ENCODE peak calls at places on chromosomes 5 and 9, in ten cellular contexts. One of them, this sample, is unnamed.

GRCh38 chr5:168585119-168585912 is 6.1 kb upstream of the PANK3 start:
- DNase-seq in naive thymus-derived CD4-positive, alpha-beta T cell: no peak
- DNase-seq in HCT116: no peak
- DNase-seq in testis: no peak
- DNase-seq in sigmoid colon: no peak
- DNase-seq in SJSA1: no peak
- DNase-seq in A549: no peak
- DNase-seq in stomach: no peak
- DNase-seq in effector memory CD4-positive, alpha-beta T cell: no peak
- DNase-seq in ovary: no peak
- DNase-seq in this sample: no peak

GRCh38 chr5:175745212-175745611 is 87.3 kb downstream of the HRH2 start:
- DNase-seq in naive thymus-derived CD4-positive, alpha-beta T cell: no peak
- DNase-seq in HCT116: no peak
- DNase-seq in testis: no peak
- DNase-seq in sigmoid colon: no peak
- DNase-seq in SJSA1: peak; percentile 16
- DNase-seq in A549: peak; percentile 54
- DNase-seq in stomach: no peak
- DNase-seq in effector memory CD4-positive, alpha-beta T cell: no peak
- DNase-seq in ovary: no peak
- DNase-seq in this sample: no peak

GRCh38 chr9:7146582-7146981 is 388.8 kb downstream of the KDM4C start:
- DNase-seq in naive thymus-derived CD4-positive, alpha-beta T cell: no peak
- DNase-seq in HCT116: no peak
- DNase-seq in testis: no peak
- DNase-seq in sigmoid colon: no peak
- DNase-seq in SJSA1: no peak
- DNase-seq in A549: no peak
- DNase-seq in stomach: no peak
- DNase-seq in effector memory CD4-positive, alpha-beta T cell: no peak
- DNase-seq in ovary: no peak
- DNase-seq in this sample: peak; percentile 38

GRCh38 chr5:17282283-17283120 is 65.1 kb downstream of the BASP1 start:
- DNase-seq in naive thymus-derived CD4-positive, alpha-beta T cell: no peak
- DNase-seq in HCT116: no peak
- DNase-seq in testis: no peak
- DNase-seq in sigmoid colon: no peak
- DNase-seq in SJSA1: no peak
- DNase-seq in A549: no peak
- DNase-seq in stomach: no peak
- DNase-seq in effector memory CD4-positive, alpha-beta T cell: no peak
- DNase-seq in ovary: no peak
- DNase-seq in this sample: no peak

GRCh38 chr9:82584349-82584846 is 478.5 kb downstream of the RASEF start:
- DNase-seq in naive thymus-derived CD4-positive, alpha-beta T cell: no peak
- DNase-seq in HCT116: no peak
- DNase-seq in testis: no peak
- DNase-seq in sigmoid colon: no peak
- DNase-seq in SJSA1: no peak
- DNase-seq in A549: no peak
- DNase-seq in stomach: no peak
- DNase-seq in effector memory CD4-positive, alpha-beta T cell: no peak
- DNase-seq in ovary: no peak
- DNase-seq in this sample: no peak

GRCh38 chr9:29685531-29685930 is 2112.2 kb upstream of the C9orf72 start:
- DNase-seq in naive thymus-derived CD4-positive, alpha-beta T cell: no peak
- DNase-seq in HCT116: no peak
- DNase-seq in testis: no peak
- DNase-seq in sigmoid colon: no peak
- DNase-seq in SJSA1: no peak
- DNase-seq in A549: no peak
- DNase-seq in stomach: no peak
- DNase-seq in effector memory CD4-positive, alpha-beta T cell: no peak
- DNase-seq in ovary: no peak
- DNase-seq in this sample: no peak

GRCh38 chr5:76528547-76529334 is 94.5 kb downstream of the F2RL2 start:
- DNase-seq in naive thymus-derived CD4-positive, alpha-beta T cell: no peak
- DNase-seq in HCT116: no peak
- DNase-seq in testis: no peak
- DNase-seq in sigmoid colon: no peak
- DNase-seq in SJSA1: no peak
- DNase-seq in A549: no peak
- DNase-seq in stomach: no peak
- DNase-seq in effector memory CD4-positive, alpha-beta T cell: no peak
- DNase-seq in ovary: no peak
- DNase-seq in this sample: no peak

GRCh38 chr5:68898961-68899471 is 194.8 kb upstream of the SLC30A5 start:
- DNase-seq in naive thymus-derived CD4-positive, alpha-beta T cell: no peak
- DNase-seq in HCT116: peak; percentile 29
- DNase-seq in testis: no peak
- DNase-seq in sigmoid colon: no peak
- DNase-seq in SJSA1: peak; percentile 44
- DNase-seq in A549: no peak
- DNase-seq in stomach: no peak
- DNase-seq in effector memory CD4-positive, alpha-beta T cell: no peak
- DNase-seq in ovary: no peak
- DNase-seq in this sample: no peak

GRCh38 chr5:93307557-93307956 is 273.5 kb downstream of the NR2F1-AS1 start:
- DNase-seq in naive thymus-derived CD4-positive, alpha-beta T cell: no peak
- DNase-seq in HCT116: no peak
- DNase-seq in testis: no peak
- DNase-seq in sigmoid colon: no peak
- DNase-seq in SJSA1: no peak
- DNase-seq in A549: no peak
- DNase-seq in stomach: no peak
- DNase-seq in effector memory CD4-positive, alpha-beta T cell: no peak
- DNase-seq in ovary: no peak
- DNase-seq in this sample: no peak

GRCh38 chr5:2894347-2895135 is 143.1 kb upstream of the IRX2 start:
- DNase-seq in naive thymus-derived CD4-positive, alpha-beta T cell: no peak
- DNase-seq in HCT116: no peak
- DNase-seq in testis: no peak
- DNase-seq in sigmoid colon: no peak
- DNase-seq in SJSA1: peak; percentile 37
- DNase-seq in A549: no peak
- DNase-seq in stomach: no peak
- DNase-seq in effector memory CD4-positive, alpha-beta T cell: no peak
- DNase-seq in ovary: no peak
- DNase-seq in this sample: no peak

GRCh38 chr9:5593904-5594303 is 35.0 kb upstream of the RIC1 start:
- DNase-seq in naive thymus-derived CD4-positive, alpha-beta T cell: no peak
- DNase-seq in HCT116: no peak
- DNase-seq in testis: no peak
- DNase-seq in sigmoid colon: no peak
- DNase-seq in SJSA1: no peak
- DNase-seq in A549: no peak
- DNase-seq in stomach: no peak
- DNase-seq in effector memory CD4-positive, alpha-beta T cell: no peak
- DNase-seq in ovary: no peak
- DNase-seq in this sample: no peak
- H3K9me3 ChIP-seq in naive thymus-derived CD4-positive, alpha-beta T cell: no peaks in the 10 kb centered on the region
- H3K9me3 ChIP-seq in HCT116: no peaks in the 10 kb centered on the region
- H3K9me3 ChIP-seq in testis: no peaks in the 10 kb centered on the region
- H3K9me3 ChIP-seq in sigmoid colon: no peaks in the 10 kb centered on the region
- H3K9me3 ChIP-seq in SJSA1: no peaks in the 10 kb centered on the region
- H3K9me3 ChIP-seq in A549: no peaks in the 10 kb centered on the region
- H3K9me3 ChIP-seq in stomach: no peaks in the 10 kb centered on the region
- H3K9me3 ChIP-seq in effector memory CD4-positive, alpha-beta T cell: no peaks in the 10 kb centered on the region
- H3K9me3 ChIP-seq in ovary: no peaks in the 10 kb centered on the region
- H3K9me3 ChIP-seq in this sample: no peaks in the 10 kb centered on the region

GRCh38 chr5:125815-126214 is 33.8 kb downstream of the PLEKHG4B start:
- DNase-seq in naive thymus-derived CD4-positive, alpha-beta T cell: no peak
- DNase-seq in HCT116: no peak
- DNase-seq in testis: no peak
- DNase-seq in sigmoid colon: no peak
- DNase-seq in SJSA1: no peak
- DNase-seq in A549: no peak
- DNase-seq in stomach: no peak
- DNase-seq in effector memory CD4-positive, alpha-beta T cell: no peak
- DNase-seq in ovary: no peak
- DNase-seq in this sample: no peak

GRCh38 chr5:129148-129547 is 37.2 kb downstream of the PLEKHG4B start:
- DNase-seq in naive thymus-derived CD4-positive, alpha-beta T cell: no peak
- DNase-seq in HCT116: no peak
- DNase-seq in testis: no peak
- DNase-seq in sigmoid colon: no peak
- DNase-seq in SJSA1: no peak
- DNase-seq in A549: no peak
- DNase-seq in stomach: no peak
- DNase-seq in effector memory CD4-positive, alpha-beta T cell: no peak
- DNase-seq in ovary: no peak
- DNase-seq in this sample: no peak

GRCh38 chr5:128446-128845 is 36.5 kb downstream of the PLEKHG4B start:
- DNase-seq in naive thymus-derived CD4-positive, alpha-beta T cell: no peak
- DNase-seq in HCT116: no peak
- DNase-seq in testis: no peak
- DNase-seq in sigmoid colon: no peak
- DNase-seq in SJSA1: no peak
- DNase-seq in A549: no peak
- DNase-seq in stomach: no peak
- DNase-seq in effector memory CD4-positive, alpha-beta T cell: no peak
- DNase-seq in ovary: no peak
- DNase-seq in this sample: no peak

GRCh38 chr5:129820-130219 is 37.9 kb downstream of the PLEKHG4B start:
- DNase-seq in naive thymus-derived CD4-positive, alpha-beta T cell: no peak
- DNase-seq in HCT116: no peak
- DNase-seq in testis: no peak
- DNase-seq in sigmoid colon: no peak
- DNase-seq in SJSA1: no peak
- DNase-seq in A549: no peak
- DNase-seq in stomach: no peak
- DNase-seq in effector memory CD4-positive, alpha-beta T cell: no peak
- DNase-seq in ovary: no peak
- DNase-seq in this sample: no peak

GRCh38 chr5:126806-127205 is 34.8 kb downstream of the PLEKHG4B start:
- DNase-seq in naive thymus-derived CD4-positive, alpha-beta T cell: no peak
- DNase-seq in HCT116: no peak
- DNase-seq in testis: no peak
- DNase-seq in sigmoid colon: no peak
- DNase-seq in SJSA1: no peak
- DNase-seq in A549: no peak
- DNase-seq in stomach: no peak
- DNase-seq in effector memory CD4-positive, alpha-beta T cell: no peak
- DNase-seq in ovary: no peak
- DNase-seq in this sample: no peak
- H3K9me3 ChIP-seq in naive thymus-derived CD4-positive, alpha-beta T cell: no peaks in the 10 kb centered on the region
- H3K9me3 ChIP-seq in HCT116: no peaks in the 10 kb centered on the region
- H3K9me3 ChIP-seq in testis: no peaks in the 10 kb centered on the region
- H3K9me3 ChIP-seq in sigmoid colon: no peaks in the 10 kb centered on the region
- H3K9me3 ChIP-seq in SJSA1: no peaks in the 10 kb centered on the region
- H3K9me3 ChIP-seq in A549: peaks cover 14% of the 10 kb centered on the region
- H3K9me3 ChIP-seq in stomach: peaks cover 8% of the 10 kb centered on the region
- H3K9me3 ChIP-seq in effector memory CD4-positive, alpha-beta T cell: no peaks in the 10 kb centered on the region
- H3K9me3 ChIP-seq in ovary: no peaks in the 10 kb centered on the region
- H3K9me3 ChIP-seq in this sample: peaks cover 4% of the 10 kb centered on the region

GRCh38 chr9:4196376-4196775 is 103.5 kb downstream of the GLIS3 start:
- DNase-seq in naive thymus-derived CD4-positive, alpha-beta T cell: no peak
- DNase-seq in HCT116: no peak
- DNase-seq in testis: no peak
- DNase-seq in sigmoid colon: no peak
- DNase-seq in SJSA1: no peak
- DNase-seq in A549: no peak
- DNase-seq in stomach: no peak
- DNase-seq in effector memory CD4-positive, alpha-beta T cell: no peak
- DNase-seq in ovary: no peak
- DNase-seq in this sample: no peak

GRCh38 chr9:4193391-4193790 is 106.5 kb downstream of the GLIS3 start:
- DNase-seq in naive thymus-derived CD4-positive, alpha-beta T cell: no peak
- DNase-seq in HCT116: no peak
- DNase-seq in testis: no peak
- DNase-seq in sigmoid colon: no peak
- DNase-seq in SJSA1: no peak
- DNase-seq in A549: no peak
- DNase-seq in stomach: no peak
- DNase-seq in effector memory CD4-positive, alpha-beta T cell: no peak
- DNase-seq in ovary: no peak
- DNase-seq in this sample: no peak

GRCh38 chr9:4197548-4197947 is 102.3 kb downstream of the GLIS3 start:
- DNase-seq in naive thymus-derived CD4-positive, alpha-beta T cell: no peak
- DNase-seq in HCT116: no peak
- DNase-seq in testis: peak; percentile 53
- DNase-seq in sigmoid colon: no peak
- DNase-seq in SJSA1: no peak
- DNase-seq in A549: peak; percentile 55
- DNase-seq in stomach: no peak
- DNase-seq in effector memory CD4-positive, alpha-beta T cell: no peak
- DNase-seq in ovary: no peak
- DNase-seq in this sample: no peak

GRCh38 chr9:4195285-4195684 is 104.6 kb downstream of the GLIS3 start:
- DNase-seq in naive thymus-derived CD4-positive, alpha-beta T cell: no peak
- DNase-seq in HCT116: no peak
- DNase-seq in testis: no peak
- DNase-seq in sigmoid colon: no peak
- DNase-seq in SJSA1: no peak
- DNase-seq in A549: no peak
- DNase-seq in stomach: no peak
- DNase-seq in effector memory CD4-positive, alpha-beta T cell: no peak
- DNase-seq in ovary: no peak
- DNase-seq in this sample: no peak

DNA sequence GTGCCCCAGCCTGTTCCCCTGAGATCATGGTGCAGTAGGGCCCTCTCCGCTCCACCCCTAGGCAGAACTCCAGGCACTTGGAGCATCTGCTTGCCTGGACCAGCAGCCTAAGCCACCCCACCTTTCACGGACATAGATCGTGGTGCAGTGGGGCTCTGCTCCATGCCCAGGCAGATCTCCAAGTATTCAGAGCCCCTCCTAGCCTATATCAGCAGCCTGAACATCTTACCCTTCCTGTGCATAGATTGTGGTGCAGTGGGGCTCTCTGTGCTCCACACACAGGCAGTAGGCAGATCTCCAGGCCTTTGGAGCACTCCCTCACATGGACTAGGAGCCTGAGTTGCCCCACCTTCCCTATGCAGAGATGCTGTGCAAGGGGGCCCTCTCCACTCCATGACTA is 103.0 kb downstream of the GLIS3 start:
- DNase-seq in naive thymus-derived CD4-positive, alpha-beta T cell: no peak
- DNase-seq in HCT116: no peak
- DNase-seq in testis: no peak
- DNase-seq in sigmoid colon: no peak
- DNase-seq in SJSA1: no peak
- DNase-seq in A549: peak; percentile 70
- DNase-seq in stomach: no peak
- DNase-seq in effector memory CD4-positive, alpha-beta T cell: no peak
- DNase-seq in ovary: no peak
- DNase-seq in this sample: no peak
- H3K9me3 ChIP-seq in naive thymus-derived CD4-positive, alpha-beta T cell: no peaks in the 10 kb centered on the region
- H3K9me3 ChIP-seq in HCT116: peaks cover 14% of the 10 kb centered on the region
- H3K9me3 ChIP-seq in testis: no peaks in the 10 kb centered on the region
- H3K9me3 ChIP-seq in sigmoid colon: peaks cover 10% of the 10 kb centered on the region
- H3K9me3 ChIP-seq in SJSA1: peaks cover 8% of the 10 kb centered on the region
- H3K9me3 ChIP-seq in A549: peaks cover 46% of the 10 kb centered on the region
- H3K9me3 ChIP-seq in stomach: peaks cover 44% of the 10 kb centered on the region
- H3K9me3 ChIP-seq in effector memory CD4-positive, alpha-beta T cell: peaks cover 3% of the 10 kb centered on the region
- H3K9me3 ChIP-seq in ovary: no peaks in the 10 kb centered on the region
- H3K9me3 ChIP-seq in this sample: peaks cover 19% of the 10 kb centered on the region

GRCh38 chr5:116459306-116459705 is 115.3 kb downstream of the SEMA6A start:
- DNase-seq in naive thymus-derived CD4-positive, alpha-beta T cell: no peak
- DNase-seq in HCT116: no peak
- DNase-seq in testis: no peak
- DNase-seq in sigmoid colon: no peak
- DNase-seq in SJSA1: no peak
- DNase-seq in A549: no peak
- DNase-seq in stomach: no peak
- DNase-seq in effector memory CD4-positive, alpha-beta T cell: no peak
- DNase-seq in ovary: no peak
- DNase-seq in this sample: no peak
- H3K9me3 ChIP-seq in naive thymus-derived CD4-positive, alpha-beta T cell: no peaks in the 10 kb centered on the region
- H3K9me3 ChIP-seq in HCT116: no peaks in the 10 kb centered on the region
- H3K9me3 ChIP-seq in testis: no peaks in the 10 kb centered on the region
- H3K9me3 ChIP-seq in sigmoid colon: no peaks in the 10 kb centered on the region
- H3K9me3 ChIP-seq in SJSA1: no peaks in the 10 kb centered on the region
- H3K9me3 ChIP-seq in A549: no peaks in the 10 kb centered on the region
- H3K9me3 ChIP-seq in stomach: no peaks in the 10 kb centered on the region
- H3K9me3 ChIP-seq in effector memory CD4-positive, alpha-beta T cell: no peaks in the 10 kb centered on the region
- H3K9me3 ChIP-seq in ovary: no peaks in the 10 kb centered on the region
- H3K9me3 ChIP-seq in this sample: no peaks in the 10 kb centered on the region

This sample was measured in Caco-2.